ENCODE peak calls at places on chromosomes 16 and 17, in ten cellular contexts. J is HFF-Myc; A is EH; G is type B pancreatic cell; N is T-helper 9 cell; X is H7; K is activated naive CD8-positive, alpha-beta T cell treated with anti-CD3 and anti-CD28 coated beads, Interleukin-2, amount 50 U/mL, for 24 hours; Q is T-helper 1 cell; O is H9; W is non-pigmented ciliary epithelial cell. E is an unnamed sample.

GRCh38 chr16:54253118-54253517 is 33.5 kb downstream of the IRX3 start:
- DNase-seq in J (no peak), A (no peak), G (no peak), N (no peak), X (no peak), K (no peak), Q (no peak), O (no peak), W (no peak), E (no peak)

GRCh38 chr17:71572343-71572742 is 548.5 kb upstream of the SOX9 start:
- DNase-seq in J (no peak), A (no peak), G (no peak), N (no peak), X (no peak), K (no peak), Q (no peak), O (no peak), W (no peak), E (no peak)

GRCh38 chr17:13415877-13416416 is 185.8 kb downstream of the HS3ST3A1 start:
- DNase-seq in J (no peak), A (peak; percentile 89), G (no peak), N (no peak), X (no peak), K (no peak), Q (no peak), O (no peak), W (peak; percentile 85), E (no peak)

GRCh38 chr16:55179858-55180585 is 144.0 kb upstream of the IRX6 start:
- DNase-seq in J (no peak), A (no peak), G (no peak), N (no peak), X (no peak), K (no peak), Q (no peak), O (no peak), W (no peak), E (no peak)

GRCh38 chr17:82344175-82344907 is 10.8 kb upstream of the SECTM1 start:
- DNase-seq in J (no peak), A (no peak), G (no peak), N (no peak), X (no peak), K (no peak), Q (no peak), O (no peak), W (no peak), E (no peak)

GRCh38 chr17:79038545-79039135 is 14.7 kb downstream of the C1QTNF1 start:
- DNase-seq in J (no peak), A (peak; percentile 88), G (no peak), N (no peak), X (no peak), K (no peak), Q (no peak), O (no peak), W (peak; percentile 64), E (no peak)

GRCh38 chr17:66717680-66718079 is 117.2 kb upstream of the CACNG5 start:
- DNase-seq in J (no peak), A (no peak), G (no peak), N (no peak), X (no peak), K (no peak), Q (no peak), O (peak; percentile 48), W (no peak), E (no peak)

GRCh38 chr17:56699186-56699895 is 105.8 kb downstream of the NOG start:
- DNase-seq in J (peak; percentile 97), A (peak; percentile 100), G (peak; percentile 80), N (no peak), X (peak; percentile 79), K (no peak), Q (no peak), O (peak; percentile 92), W (peak; percentile 90), E (no peak)

GRCh38 chr16:23362460-23363317 is 60.6 kb downstream of the SCNN1B start:
- DNase-seq in J (no peak), A (no peak), G (no peak), N (no peak), X (peak; percentile 8), K (no peak), Q (no peak), O (no peak), W (no peak), E (no peak)